ENCODE peak calls at places on chromosomes 2 and 18, in six cellular contexts. W, N, M, Q, D and X are unnamed samples.
A peak's percentile ranks its signal among the peaks of the same experiment; 100 is the strongest.

GRCh38 chr2:207260947-207261346 is 95.2 kb upstream of the KLF7 start:
- DNase-seq in D (no peak), Q (no peak), M (no peak), W (no peak), N (no peak), X (no peak)

GRCh38 chr2:240639566-240639965 is 14.3 kb downstream of the GPR35 start:
- DNase-seq in M (no peak), N (no peak), D (peak; percentile 2), Q (peak; percentile 16), W (no peak), X (no peak)

GRCh38 chr18:55753643-55754255 is 165.8 kb upstream of the TCF4 start:
- DNase-seq in D (no peak), M (no peak), Q (no peak), W (no peak), N (no peak), X (no peak)

GRCh38 chr2:19146867-19147266 is 211.6 kb downstream of the OSR1 start:
- DNase-seq in W (no peak), Q (no peak), N (no peak), D (no peak), M (no peak), X (no peak)

GRCh38 chr2:46365913-46366674 is 68.9 kb downstream of the EPAS1 start:
- DNase-seq in N (no peak), Q (no peak), W (no peak), D (no peak), M (peak; percentile 56), X (no peak)

GRCh38 chr2:64166637-64167420 is 22.6 kb upstream of the PELI1 start:
- DNase-seq in M (peak; percentile 38), D (no peak), Q (no peak), N (no peak), W (no peak), X (no peak)

GRCh38 chr2:3605013-3605961 is 10.4 kb downstream of the COLEC11 start:
- DNase-seq in N (peak; percentile 63), W (peak; percentile 56), M (peak; percentile 56), D (no peak), Q (no peak), X (no peak)

GRCh38 chr2:108215794-108216211 is 24.0 kb upstream of the SULT1C3 start:
- DNase-seq in W (no peak), Q (peak; percentile 56), N (peak; percentile 38), D (no peak), M (peak; percentile 83), X (no peak)

GRCh38 chr2:204019572-204020501 is 83.3 kb downstream of the ICOS start:
- DNase-seq in N (no peak), M (peak; percentile 20), W (no peak), Q (no peak), D (no peak), X (peak; percentile 11)

GRCh38 chr2:224135881-224136280 is 96.8 kb upstream of the SERPINE2 start:
- DNase-seq in D (no peak), N (no peak), W (no peak), Q (no peak), M (no peak), X (no peak)

GRCh38 chr2:2324565-2325101 is 6.4 kb downstream of the MYT1L start:
- DNase-seq in Q (no peak), M (no peak), D (no peak), W (no peak), N (no peak), X (no peak)

GRCh38 chr2:186135697-186136096 is 350.4 kb upstream of the ZC3H15 start:
- DNase-seq in N (no peak), M (peak; percentile 11), D (no peak), W (no peak), Q (no peak), X (no peak)

GRCh38 chr2:202039278-202040100 is 5.8 kb downstream of the FZD7 start:
- DNase-seq in D (no peak), Q (no peak), W (no peak), N (no peak), M (no peak), X (no peak)
- H3K4me3 ChIP-seq in D (peak overlapping the region; percentile 87), Q (no peak overlapping the region), W (no peak overlapping the region), N (no peak overlapping the region), M (no peak overlapping the region), X (no peak overlapping the region)

DNA sequence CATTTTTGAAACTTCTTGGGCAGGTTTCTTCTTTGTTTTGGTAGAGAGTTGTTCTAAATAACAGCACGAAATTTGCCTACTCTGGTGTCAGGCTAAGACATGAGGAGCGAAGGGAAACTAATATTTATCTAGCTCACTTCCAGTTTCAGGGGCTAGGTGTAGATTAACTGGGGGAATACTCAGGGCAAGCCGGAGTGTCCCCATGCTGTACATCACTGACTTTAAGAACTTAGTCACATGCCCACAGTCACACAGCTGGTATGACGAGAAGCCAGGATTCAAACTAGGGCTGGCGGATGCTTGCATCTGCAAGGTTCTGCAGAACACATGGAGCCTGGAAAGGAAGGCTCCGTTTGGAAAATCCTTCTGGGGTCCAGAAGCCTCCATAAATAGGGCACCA is 133.3 kb downstream of the ALPK2 start:
- DNase-seq in W (no peak), D (no peak), M (no peak), Q (no peak), N (no peak), X (no peak)
- H3K4me3 ChIP-seq in W (no peak overlapping the region), D (no peak overlapping the region), M (no peak overlapping the region), Q (no peak overlapping the region), N (no peak overlapping the region), X (no peak overlapping the region)

DNA sequence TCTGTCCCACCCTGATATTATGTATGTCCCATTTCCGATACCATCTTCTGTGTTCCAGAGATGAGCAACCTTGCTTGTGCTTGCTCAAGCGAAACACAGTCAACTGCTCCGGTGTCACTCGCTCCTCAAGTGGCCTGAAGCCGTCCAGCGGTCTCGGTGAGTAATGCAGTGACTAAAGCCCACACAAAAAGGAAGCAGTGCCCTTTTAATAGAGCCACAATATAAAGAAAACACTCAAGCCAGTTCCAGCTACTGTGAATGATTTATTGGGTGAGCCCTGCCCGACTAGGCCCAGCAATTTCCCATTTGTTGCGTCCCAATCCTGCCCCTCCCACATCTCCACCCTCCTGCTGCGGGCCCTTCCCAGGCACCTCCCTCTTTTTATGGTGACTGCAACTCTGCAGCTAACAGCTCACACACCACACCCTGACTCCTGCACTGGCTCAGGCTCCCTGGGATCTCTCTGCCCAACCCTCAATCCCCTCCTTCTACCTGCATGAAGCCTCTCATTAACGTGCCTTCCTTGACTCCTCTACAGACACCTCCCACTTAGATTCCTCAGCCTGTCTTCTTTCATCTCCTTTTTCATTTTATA is 44.2 kb upstream of the DSC1 start:
- DNase-seq in D (peak; percentile 46), N (peak; percentile 78), W (no peak), Q (peak; percentile 81), M (peak; percentile 4), X (no peak)
- H3K4me3 ChIP-seq in D (peak overlapping the region; percentile 60), N (peak overlapping the region; percentile 11), W (no peak overlapping the region), Q (peak overlapping the region; percentile 2), M (no peak overlapping the region), X (no peak overlapping the region)

DNA sequence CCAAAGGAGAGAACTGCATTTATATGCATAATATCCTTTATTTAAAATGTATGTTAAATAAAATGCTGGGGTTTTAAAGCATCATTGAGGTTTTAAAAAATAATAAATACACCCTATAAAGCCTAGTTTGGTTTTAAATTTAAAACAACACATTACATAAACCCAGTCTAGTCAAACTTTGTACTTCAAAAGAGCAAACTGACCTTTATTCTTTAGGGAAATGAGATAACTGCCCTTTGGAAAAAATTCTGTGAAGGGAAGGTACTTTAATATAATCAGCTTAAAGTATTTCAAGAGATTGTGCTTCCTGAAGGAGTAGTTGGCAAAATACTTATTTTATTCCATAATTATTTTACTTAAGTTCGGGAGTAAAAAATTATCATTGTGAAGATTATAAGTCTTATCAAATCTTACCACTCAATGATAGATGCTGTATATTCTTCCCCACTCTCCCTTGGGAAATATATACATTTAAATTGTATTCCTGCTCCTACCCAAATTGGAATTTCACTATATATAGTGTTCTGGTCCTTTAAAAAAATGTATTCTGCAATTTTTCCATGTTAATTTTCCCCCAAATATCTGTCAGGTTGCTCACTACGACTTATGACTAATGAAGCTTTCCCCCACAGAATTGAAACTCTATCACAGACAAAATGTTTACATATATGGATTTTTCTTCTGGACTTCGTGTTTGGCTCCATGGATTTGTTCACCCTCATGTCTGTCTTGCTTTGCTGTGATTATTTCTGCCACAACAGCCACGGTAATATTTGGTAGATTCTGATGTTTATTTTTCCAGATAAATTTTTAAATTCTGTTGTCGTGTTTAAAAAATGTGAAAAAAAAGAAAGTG is 42.1 kb downstream of the ZC3H6 start:
- DNase-seq in N (no peak), M (peak; percentile 38), D (no peak), W (no peak), Q (no peak), X (no peak)
- H3K4me3 ChIP-seq in N (no peak overlapping the region), M (no peak overlapping the region), D (no peak overlapping the region), W (no peak overlapping the region), Q (no peak overlapping the region), X (no peak overlapping the region)

DNA sequence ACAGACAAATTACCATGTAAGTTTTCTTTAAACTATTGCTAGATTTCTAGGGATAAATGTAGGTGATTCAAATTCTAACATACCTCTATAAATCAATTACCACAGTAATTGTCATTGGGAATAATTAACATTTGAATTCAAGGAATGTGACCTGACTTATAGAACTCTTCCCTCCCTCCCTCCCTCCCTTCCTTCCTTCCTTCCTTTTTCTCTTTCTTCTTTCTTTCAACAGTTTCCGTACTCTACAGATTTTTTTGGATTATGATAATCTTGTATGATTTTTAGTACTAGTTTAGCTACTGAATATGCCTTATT is 18.2 kb upstream of the FTCDNL1 start:
- DNase-seq in W (no peak), D (no peak), M (no peak), N (no peak), Q (no peak), X (no peak)
- H3K4me3 ChIP-seq in W (no peak overlapping the region), D (no peak overlapping the region), M (no peak overlapping the region), N (no peak overlapping the region), Q (no peak overlapping the region), X (no peak overlapping the region)

GRCh38 chr2:30448308-30448707 is 1.3 kb downstream of the LCLAT1 start:
- DNase-seq in N (no peak), W (no peak), D (no peak), M (no peak), Q (no peak), X (no peak)
- H3K4me3 ChIP-seq in N (peak overlapping the region; percentile 76), W (no peak overlapping the region), D (peak overlapping the region; percentile 93), M (no peak overlapping the region), Q (peak overlapping the region; percentile 79), X (peak overlapping the region; percentile 93)

GRCh38 chr2:130756041-130756720 is 841 bp downstream of the AMER3 start:
- DNase-seq in N (peak; percentile 34), D (no peak), W (no peak), Q (no peak), M (peak; percentile 6), X (no peak)

GRCh38 chr2:130756721-130757195 is 1.4 kb downstream of the AMER3 start:
- DNase-seq in D (no peak), M (no peak), W (no peak), N (no peak), Q (no peak), X (no peak)

GRCh38 chr2:130749641-130750040 is 5.7 kb upstream of the AMER3 start:
- DNase-seq in N (no peak), D (no peak), W (no peak), Q (no peak), M (no peak), X (no peak)

GRCh38 chr2:130755234-130756040 is at the start of gene AMER3:
- DNase-seq in D (no peak), Q (no peak), N (peak; percentile 36), M (no peak), W (no peak), X (no peak)

GRCh38 chr2:130754811-130755210 is 529 bp upstream of the AMER3 start:
- DNase-seq in Q (no peak), D (no peak), N (no peak), W (no peak), M (no peak), X (no peak)
- H3K4me3 ChIP-seq in Q (no peak overlapping the region), D (no peak overlapping the region), N (no peak overlapping the region), W (no peak overlapping the region), M (no peak overlapping the region), X (no peak overlapping the region)